ENCODE peak calls at places on chromosomes 12 and 14, in seven cellular contexts. V is body of pancreas; T is CD8-positive, alpha-beta memory T cell; O is esophagus squamous epithelium; W is colonic mucosa; B is fibroblast of mammary gland; Q is osteoblast. I is an unnamed sample.

GRCh38 chr14:46368275-46368674 is 283.3 kb downstream of the RPL10L start:
- DNase-seq in V (no peak), T (no peak), O (no peak), W (no peak), B (no peak), Q (no peak), I (no peak)

GRCh38 chr12:49055978-49056754 is 4.4 kb downstream of the KMT2D start:
- DNase-seq in V (peak; percentile 46), T (peak; percentile 38), O (peak; percentile 23), W (peak; percentile 63), B (peak; percentile 86), Q (peak; percentile 97), I (peak; percentile 86)

GRCh38 chr14:56666716-56667115 is 87.1 kb downstream of the TMEM260 start:
- DNase-seq in V (no peak), T (no peak), O (no peak), W (no peak), B (peak; percentile 26), Q (no peak), I (no peak)

GRCh38 chr14:96811265-96811664 is 14.1 kb downstream of the VRK1 start:
- DNase-seq in V (no peak), T (no peak), O (no peak), W (no peak), B (peak; percentile 85), Q (peak; percentile 84), I (no peak)

GRCh38 chr14:30069536-30069935 is 141.9 kb upstream of the PRKD1 start:
- DNase-seq in V (no peak), T (no peak), O (no peak), W (no peak), B (no peak), Q (no peak), I (no peak)

GRCh38 chr14:101101456-101102056 is 198.0 kb upstream of the RTL1 start:
- DNase-seq in V (no peak), T (no peak), O (no peak), W (peak; percentile 4), B (no peak), Q (no peak), I (no peak)

GRCh38 chr12:93573552-93574223 is 1.2 kb downstream of the SOCS2 start:
- DNase-seq in V (no peak), T (no peak), O (no peak), W (peak; percentile 55), B (peak; percentile 62), Q (peak; percentile 92), I (peak; percentile 59)

GRCh38 chr12:45292486-45293195 is 76.7 kb downstream of the ANO6 start:
- DNase-seq in V (no peak), T (no peak), O (no peak), W (no peak), B (peak; percentile 42), Q (no peak), I (peak; percentile 42)

GRCh38 chr14:37253905-37254304 is 56.2 kb downstream of the MIPOL1 start:
- DNase-seq in V (no peak), T (no peak), O (no peak), W (no peak), B (peak; percentile 76), Q (no peak), I (peak; percentile 40)

GRCh38 chr12:50353404-50353803 is 43.0 kb downstream of the FAM186A start:
- DNase-seq in V (no peak), T (no peak), O (no peak), W (no peak), B (no peak), Q (no peak), I (no peak)

GRCh38 chr12:100936661-100937060 is 142.1 kb downstream of the ANO4 start:
- DNase-seq in V (no peak), T (no peak), O (no peak), W (no peak), B (no peak), Q (no peak), I (no peak)

GRCh38 chr14:91241848-91242247 is 2.7 kb downstream of the GPR68 start:
- DNase-seq in V (no peak), T (no peak), O (no peak), W (no peak), B (no peak), Q (no peak), I (no peak)
- H3K4me3 ChIP-seq in V (no peak overlapping the region), T (peak overlapping the region; percentile 56), O (peak overlapping the region; percentile 33), W (no peak overlapping the region), B (no peak overlapping the region), Q (no peak overlapping the region), I (no peak overlapping the region)

GRCh38 chr14:59356298-59356697 is 108.9 kb downstream of the GPR135 start:
- DNase-seq in V (no peak), T (no peak), O (no peak), W (no peak), B (no peak), Q (no peak), I (no peak)
- H3K4me3 ChIP-seq in V (no peak overlapping the region), T (no peak overlapping the region), O (no peak overlapping the region), W (no peak overlapping the region), B (no peak overlapping the region), Q (no peak overlapping the region), I (no peak overlapping the region)

GRCh38 chr12:26226119-26226518 is 30.7 kb downstream of the SSPN start:
- DNase-seq in V (no peak), T (no peak), O (no peak), W (no peak), B (no peak), Q (no peak), I (no peak)
- H3K4me3 ChIP-seq in V (no peak overlapping the region), T (no peak overlapping the region), O (peak overlapping the region; percentile 43), W (no peak overlapping the region), B (no peak overlapping the region), Q (peak overlapping the region; percentile 74), I (no peak overlapping the region)

GRCh38 chr12:1533205-1533601 is 61.2 kb downstream of the FBXL14 start:
- DNase-seq in V (no peak), T (no peak), O (no peak), W (no peak), B (peak; percentile 35), Q (peak; percentile 92), I (no peak)

GRCh38 chr12:1532796-1533195 is 61.6 kb downstream of the FBXL14 start:
- DNase-seq in V (no peak), T (no peak), O (no peak), W (no peak), B (no peak), Q (no peak), I (no peak)

GRCh38 chr12:1531654-1532366 is 62.6 kb downstream of the FBXL14 start:
- DNase-seq in V (no peak), T (no peak), O (no peak), W (no peak), B (no peak), Q (peak; percentile 89), I (no peak)

GRCh38 chr12:1531160-1531653 is 63.2 kb downstream of the FBXL14 start:
- DNase-seq in V (no peak), T (no peak), O (no peak), W (no peak), B (no peak), Q (peak; percentile 89), I (peak; percentile 21)

GRCh38 chr12:1532367-1532752 is 62.0 kb downstream of the FBXL14 start:
- DNase-seq in V (no peak), T (no peak), O (no peak), W (no peak), B (no peak), Q (peak; percentile 73), I (no peak)
- H3K4me3 ChIP-seq in V (no peak overlapping the region), T (no peak overlapping the region), O (no peak overlapping the region), W (no peak overlapping the region), B (peak overlapping the region; percentile 79), Q (peak overlapping the region; percentile 81), I (no peak overlapping the region)

GRCh38 chr14:25049559-25050493 is at the start of gene STXBP6:
- DNase-seq in V (peak; percentile 87), T (no peak), O (no peak), W (peak; percentile 76), B (peak; percentile 42), Q (peak; percentile 93), I (peak; percentile 70)

GRCh38 chr14:25049127-25049558 is 804 bp downstream of the STXBP6 start:
- DNase-seq in V (peak; percentile 47), T (no peak), O (no peak), W (peak; percentile 45), B (no peak), Q (no peak), I (peak; percentile 27)

GRCh38 chr14:25050494-25051170 is 685 bp upstream of the STXBP6 start:
- DNase-seq in V (no peak), T (no peak), O (no peak), W (no peak), B (peak; percentile 91), Q (peak; percentile 80), I (peak; percentile 55)

GRCh38 chr14:25046301-25046943 is 3.5 kb downstream of the STXBP6 start:
- DNase-seq in V (no peak), T (no peak), O (no peak), W (no peak), B (no peak), Q (no peak), I (no peak)

GRCh38 chr14:25048170-25049126 is 1.5 kb downstream of the STXBP6 start:
- DNase-seq in V (peak; percentile 75), T (no peak), O (no peak), W (peak; percentile 46), B (peak; percentile 87), Q (peak; percentile 94), I (peak; percentile 38)
- H3K4me3 ChIP-seq in V (peak overlapping the region; percentile 51), T (no peak overlapping the region), O (peak overlapping the region; percentile 66), W (peak overlapping the region; percentile 77), B (peak overlapping the region; percentile 57), Q (peak overlapping the region; percentile 72), I (peak overlapping the region; percentile 71)